ENCODE peak calls at places on chromosomes 1 and 21, in nine cellular contexts. N is hypothalamus, O is occipital lobe, E is NCI-H510A, J is T-helper 9 cell, I is cardiac muscle cell, V is foreskin fibroblast, R is fibroblast of lung, G is fibroblast of pulmonary artery. S is an unnamed sample.

GRCh38 chr21:30033441-30033840 is 93.6 kb upstream of the GRIK1 start:
- DNase-seq in V (no peak), E (no peak), G (no peak), O (no peak), N (no peak), R (no peak), I (no peak), J (no peak), S (no peak)

GRCh38 chr1:117146570-117147340 is 25.2 kb upstream of the TRIM45 start:
- DNase-seq in G (peak), V (peak), N (no peak), I (no peak), J (no peak), O (no peak), E (no peak), R (peak), S (no peak)

GRCh38 chr1:9061252-9061948 is 8.0 kb downstream of the SLC2A5 start:
- DNase-seq in R (no peak), N (no peak), E (no peak), O (no peak), V (no peak), G (no peak), J (no peak), I (no peak), S (no peak)

GRCh38 chr21:26844258-26845065 is 747 bp downstream of the ADAMTS1 start:
- DNase-seq in O (peak), R (peak), I (peak), E (no peak), N (peak), G (peak), V (no peak), J (no peak), S (peak)

GRCh38 chr1:47436304-47436978 is 1.4 kb upstream of the FOXD2 start:
- DNase-seq in N (peak), I (peak), V (peak), O (no peak), G (peak), R (peak), E (peak), J (peak), S (no peak)

GRCh38 chr21:42413093-42413492 is 9.4 kb downstream of the UBASH3A start:
- DNase-seq in I (no peak), R (no peak), G (no peak), O (no peak), N (no peak), V (no peak), E (no peak), J (no peak), S (no peak)

GRCh38 chr1:153533689-153534201 is 2.0 kb downstream of the S100A6 start:
- DNase-seq in J (peak), V (peak), O (peak), I (no peak), E (no peak), R (peak), G (peak), N (no peak), S (no peak)

GRCh38 chr1:151142411-151143056 is 3.9 kb downstream of the SEMA6C start:
- DNase-seq in R (no peak), G (no peak), O (no peak), J (no peak), V (no peak), E (no peak), I (no peak), N (no peak), S (no peak)

GRCh38 chr1:63774617-63775417 is 1.0 kb downstream of the ROR1 start:
- DNase-seq in N (peak), V (peak), R (peak), O (no peak), J (no peak), G (peak), E (no peak), I (peak), S (peak)

GRCh38 chr1:23902611-23903278 is 10.4 kb downstream of the CNR2 start:
- DNase-seq in V (no peak), G (no peak), R (no peak), O (no peak), N (no peak), E (no peak), I (peak), J (no peak), S (no peak)

GRCh38 chr1:19621274-19621950 is 22.7 kb upstream of the NBL1 start:
- DNase-seq in O (no peak), J (no peak), V (no peak), E (no peak), R (no peak), I (no peak), N (no peak), G (no peak), S (no peak)

GRCh38 chr1:201597551-201598230 is 58.8 kb downstream of the NAV1 start:
- DNase-seq in V (no peak), E (peak), G (no peak), O (no peak), R (no peak), I (no peak), J (no peak), N (no peak), S (no peak)

GRCh38 chr1:167105841-167106461 is 12.1 kb downstream of the STYXL2 start:
- DNase-seq in G (no peak), J (no peak), V (no peak), O (no peak), E (peak), I (no peak), N (no peak), R (no peak), S (no peak)

GRCh38 chr1:87435484-87435883 is 106.8 kb downstream of the LMO4 start:
- DNase-seq in E (no peak), R (peak), J (no peak), I (no peak), O (no peak), N (no peak), V (no peak), G (peak), S (no peak)

GRCh38 chr1:79517425-79518219 is 511.1 kb upstream of the ADGRL4 start:
- DNase-seq in G (no peak), N (no peak), I (no peak), O (no peak), J (no peak), E (no peak), V (no peak), R (no peak), S (peak)

GRCh38 chr1:3771108-3772026 is 1.2 kb upstream of the SMIM1 start:
- DNase-seq in O (no peak), R (no peak), E (no peak), J (no peak), I (peak), N (no peak), G (no peak), V (no peak), S (no peak)

S was measured in putamen.